ENCODE peak calls at places on chromosomes 5 and 9, in six cellular contexts. D, E, K, I, Y and H are unnamed samples.

GRCh38 chr5:143062379-143062778 is 292.2 kb downstream of the ARHGAP26 start:
- DNase-seq in E (no peak), Y (no peak), D (no peak), K (no peak), I (no peak), H (no peak)

GRCh38 chr9:87831159-87831558 is 51.5 kb upstream of the SPATA31E1 start:
- DNase-seq in E (no peak), D (no peak), Y (no peak), I (no peak), K (no peak), H (no peak)

GRCh38 chr5:103450333-103451061 is 112.1 kb downstream of the NUDT12 start:
- DNase-seq in Y (no peak), E (no peak), D (no peak), K (no peak), I (no peak), H (no peak)

GRCh38 chr9:87725900-87726709 is at the start of gene CTSL:
- DNase-seq in I (peak; percentile 89), Y (peak; percentile 90), E (peak; percentile 95), K (peak; percentile 97), D (peak; percentile 7), H (peak; percentile 85)

GRCh38 chr9:114314256-114314867 is 8.5 kb upstream of the ORM1 start:
- DNase-seq in E (no peak), K (no peak), D (no peak), I (peak; percentile 3), Y (no peak), H (no peak)

GRCh38 chr9:124149992-124150391 is 107.8 kb upstream of the NEK6 start:
- DNase-seq in D (no peak), Y (peak; percentile 65), E (peak; percentile 61), K (no peak), I (no peak), H (no peak)

GRCh38 chr5:3035452-3035851 is 284.0 kb upstream of the IRX2 start:
- DNase-seq in I (no peak), K (no peak), D (no peak), E (no peak), Y (no peak), H (no peak)

GRCh38 chr5:123538670-123539459 is 26.9 kb downstream of the CSNK1G3 start:
- DNase-seq in Y (peak; percentile 19), I (no peak), D (no peak), E (peak; percentile 13), K (no peak), H (no peak)

GRCh38 chr9:125337282-125337681 is 75.7 kb downstream of the GAPVD1 start:
- DNase-seq in E (peak; percentile 24), Y (peak; percentile 18), K (no peak), D (no peak), I (no peak), H (no peak)

GRCh38 chr5:73901455-73901854 is 275.5 kb downstream of the ARHGEF28 start:
- DNase-seq in E (peak; percentile 40), I (peak; percentile 34), Y (no peak), D (no peak), K (no peak), H (peak; percentile 27)

GRCh38 chr5:98768160-98769005 is 5.1 kb upstream of the RGMB start:
- DNase-seq in E (peak; percentile 93), D (no peak), K (peak; percentile 51), I (peak; percentile 81), Y (peak; percentile 90), H (peak; percentile 68)

GRCh38 chr9:71795097-71795807 is 26.9 kb upstream of the CEMIP2 start:
- DNase-seq in Y (no peak), E (no peak), K (no peak), D (no peak), I (no peak), H (peak; percentile 66)

GRCh38 chr9:123534336-123534735 is 178.3 kb downstream of the CRB2 start:
- DNase-seq in I (no peak), E (no peak), Y (no peak), D (no peak), K (no peak), H (no peak)

GRCh38 chr5:35223777-35224395 is 6.4 kb downstream of the PRLR start:
- DNase-seq in I (peak; percentile 42), E (no peak), Y (no peak), K (no peak), D (no peak), H (peak; percentile 48)

GRCh38 chr9:136336156-136336860 is 9.0 kb downstream of the GPSM1 start:
- DNase-seq in K (no peak), D (no peak), Y (no peak), E (no peak), I (no peak), H (no peak)

GRCh38 chr5:172051643-172052362 is 45.4 kb upstream of the FBXW11 start:
- DNase-seq in Y (no peak), E (no peak), K (no peak), I (no peak), D (no peak), H (no peak)

GRCh38 chr5:170782438-170782837 is 1.1 kb upstream of the GABRP start:
- DNase-seq in D (no peak), E (no peak), Y (no peak), K (no peak), I (peak; percentile 44), H (peak; percentile 83)

GRCh38 chr9:18857769-18858168 is 175.2 kb downstream of the SAXO1 start:
- DNase-seq in D (no peak), Y (no peak), K (no peak), E (no peak), I (no peak), H (no peak)

GRCh38 chr5:9927106-9927505 is 297.0 kb upstream of the TAS2R1 start:
- DNase-seq in K (no peak), D (no peak), E (peak; percentile 41), Y (peak; percentile 45), I (no peak), H (no peak)

GRCh38 chr5:89350684-89351083 is 467.7 kb upstream of the MEF2C start:
- DNase-seq in Y (no peak), D (no peak), I (no peak), E (no peak), K (no peak), H (no peak)

GRCh38 chr9:99783799-99784198 is 37.9 kb upstream of the NR4A3 start:
- DNase-seq in K (no peak), E (peak; percentile 31), Y (no peak), D (no peak), I (no peak), H (no peak)

GRCh38 chr9:95507456-95508241 is 9.1 kb downstream of the PTCH1 start:
- DNase-seq in I (peak; percentile 72), D (peak; percentile 22), K (peak; percentile 68), Y (peak; percentile 62), E (peak; percentile 66), H (peak; percentile 62)

GRCh38 chr5:24110019-24110615 is 534.7 kb downstream of the CDH10 start:
- DNase-seq in K (no peak), I (no peak), E (peak; percentile 45), Y (peak; percentile 31), D (no peak), H (no peak)

GRCh38 chr9:74742176-74742575 is 145.5 kb downstream of the TRPM6 start:
- DNase-seq in E (no peak), Y (no peak), D (no peak), I (no peak), K (no peak), H (no peak)

GRCh38 chr5:19266791-19267190 is 721.2 kb downstream of the CDH18 start:
- DNase-seq in Y (no peak), D (no peak), I (no peak), K (no peak), E (no peak), H (no peak)

GRCh38 chr5:34494111-34494755 is 161.9 kb upstream of the RAI14 start:
- DNase-seq in I (no peak), K (no peak), D (no peak), E (no peak), Y (no peak), H (no peak)

DNA sequence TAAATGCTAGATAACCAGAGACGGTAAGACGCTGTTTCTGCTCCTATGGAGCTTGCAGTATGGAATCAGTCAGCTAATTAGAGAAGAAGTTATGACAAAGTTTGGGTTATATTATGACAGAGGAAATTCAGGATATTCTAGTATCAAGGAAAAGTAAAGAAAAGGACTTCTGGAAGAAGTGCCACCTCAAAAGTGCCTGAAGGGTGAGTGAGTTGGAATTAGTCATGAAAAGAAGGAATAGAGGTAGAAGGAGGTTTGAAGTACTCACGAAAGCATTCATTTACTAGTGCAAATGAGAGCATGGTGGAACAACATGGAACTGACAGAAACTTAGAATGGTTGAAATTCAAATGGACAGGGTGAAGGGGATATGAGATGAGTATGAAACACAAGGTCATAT is 40.4 kb upstream of the MTAP start:
- DNase-seq in I (no peak), D (no peak), E (no peak), K (no peak), Y (no peak), H (no peak)
- H3K4me1 ChIP-seq in I (no peaks in the 10 kb centered on the region), D (no peaks in the 10 kb centered on the region), E (no peaks in the 10 kb centered on the region), K (no peaks in the 10 kb centered on the region), Y (no peaks in the 10 kb centered on the region), H (no peaks in the 10 kb centered on the region)

GRCh38 chr5:125410501-125411162 is 664.2 kb upstream of the ZNF608 start:
- DNase-seq in K (no peak), D (no peak), Y (no peak), E (no peak), I (no peak), H (no peak)

GRCh38 chr5:125413861-125414260 is 667.4 kb upstream of the ZNF608 start:
- DNase-seq in E (no peak), D (no peak), I (no peak), Y (peak; percentile 32), K (no peak), H (no peak)

GRCh38 chr5:125411163-125412050 is 665.0 kb upstream of the ZNF608 start:
- DNase-seq in D (no peak), K (no peak), Y (peak; percentile 3), I (peak; percentile 72), E (peak; percentile 33), H (peak; percentile 58)

GRCh38 chr5:125412051-125412560 is 665.7 kb upstream of the ZNF608 start:
- DNase-seq in I (peak; percentile 45), D (no peak), K (no peak), E (peak; percentile 61), Y (peak; percentile 44), H (peak; percentile 47)

GRCh38 chr5:125412561-125413535 is 666.4 kb upstream of the ZNF608 start:
- DNase-seq in E (peak; percentile 85), Y (peak; percentile 93), I (peak; percentile 80), K (peak; percentile 74), D (no peak), H (peak; percentile 76)
- H3K4me1 ChIP-seq in E (peaks cover 56% of the 10 kb centered on the region), Y (peaks cover 71% of the 10 kb centered on the region), I (no peaks in the 10 kb centered on the region), K (peaks cover 24% of the 10 kb centered on the region), D (no peaks in the 10 kb centered on the region), H (peaks cover 19% of the 10 kb centered on the region)

DNA sequence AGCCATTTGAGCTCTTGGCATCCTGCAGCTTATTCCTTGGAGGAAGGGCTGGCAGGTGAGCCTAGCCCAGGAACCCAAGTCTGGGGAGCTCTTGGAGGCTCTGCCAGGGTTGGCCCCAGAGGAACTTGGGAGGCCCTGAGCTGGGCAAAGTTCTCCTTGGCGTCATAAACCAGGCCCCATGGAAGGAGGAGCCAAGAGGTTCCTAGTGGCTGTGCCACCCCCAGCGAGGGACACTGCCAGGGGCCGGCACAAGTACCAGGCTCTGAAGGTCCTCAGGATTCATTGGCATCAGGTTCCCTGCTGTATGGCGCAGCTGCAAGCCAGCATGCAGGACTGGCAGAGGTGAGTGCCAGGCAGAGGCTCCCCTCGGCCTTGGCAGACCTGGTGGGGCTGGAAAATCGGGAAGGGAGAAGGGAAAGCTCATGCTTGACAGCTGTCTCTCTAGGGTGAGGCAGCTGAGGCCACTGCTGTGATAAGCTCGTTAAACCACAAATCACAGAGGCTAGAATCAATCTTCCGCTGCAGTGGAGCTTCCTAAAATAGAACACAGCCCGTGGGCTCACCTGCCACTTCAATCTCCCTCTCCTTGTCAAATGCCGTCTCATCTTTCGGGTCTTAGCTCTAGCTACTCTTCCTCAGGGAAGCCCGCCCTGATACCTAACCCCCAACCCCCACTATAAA is 54.5 kb upstream of the SYNPO start:
- DNase-seq in K (peak; percentile 68), Y (no peak), I (peak; percentile 90), D (no peak), E (no peak), H (peak; percentile 98)
- H3K4me1 ChIP-seq in K (peaks cover 25% of the 10 kb centered on the region), Y (peaks cover 17% of the 10 kb centered on the region), I (peaks cover 23% of the 10 kb centered on the region), D (no peaks in the 10 kb centered on the region), E (peaks cover 5% of the 10 kb centered on the region), H (peaks cover 18% of the 10 kb centered on the region)

GRCh38 chr5:151107084-151107483 is 26.2 kb upstream of the TNIP1 start:
- DNase-seq in E (no peak), D (no peak), I (peak; percentile 84), Y (no peak), K (no peak), H (peak; percentile 96)
- H3K4me1 ChIP-seq in E (no peaks in the 10 kb centered on the region), D (no peaks in the 10 kb centered on the region), I (peaks cover 5% of the 10 kb centered on the region), Y (no peaks in the 10 kb centered on the region), K (peaks cover 42% of the 10 kb centered on the region), H (peaks cover 8% of the 10 kb centered on the region)